ENCODE peak calls at places on chromosome 9, in four cellular contexts. J, D, F and B are unnamed samples.

GRCh38 chr9:35318741-35319140 is 156.9 kb downstream of the UNC13B start:
- DNase-seq in J (no peak), D (no peak), F (no peak), B (no peak)

GRCh38 chr9:35904338-35904737 is 1.7 kb upstream of the HRCT1 start:
- DNase-seq in D (no peak), J (no peak), F (no peak), B (no peak)

GRCh38 chr9:134443169-134444039 is 117.1 kb downstream of the RXRA start:
- DNase-seq in D (peak), J (peak), F (peak), B (peak)

GRCh38 chr9:73684601-73685000 is 532.9 kb downstream of the ANXA1 start:
- DNase-seq in F (no peak), J (no peak), D (no peak), B (no peak)

GRCh38 chr9:133113928-133114351 is 7.1 kb downstream of the RALGDS start:
- DNase-seq in D (no peak), F (no peak), J (no peak), B (no peak)

GRCh38 chr9:135605238-135605781 is 34.0 kb downstream of the GLT6D1 start:
- DNase-seq in J (no peak), D (no peak), F (no peak), B (no peak)

GRCh38 chr9:21661626-21662025 is 140.8 kb upstream of the MTAP start:
- DNase-seq in D (no peak), J (no peak), F (no peak), B (no peak)

GRCh38 chr9:136011703-136012496 is 50.7 kb upstream of the UBAC1 start:
- DNase-seq in D (no peak), F (peak), J (no peak), B (no peak)

GRCh38 chr9:97873877-97874276 is 20.9 kb downstream of the FOXE1 start:
- DNase-seq in J (peak), D (no peak), F (no peak), B (no peak)

GRCh38 chr9:113808391-113809191 is 67.5 kb upstream of the ZNF618 start:
- DNase-seq in F (no peak), J (no peak), D (no peak), B (no peak)

GRCh38 chr9:124392254-124392653 is 23.0 kb downstream of the PSMB7 start:
- DNase-seq in D (no peak), J (no peak), F (no peak), B (no peak)

GRCh38 chr9:117414906-117415583 is at the start of gene ASTN2:
- DNase-seq in F (no peak), D (no peak), J (no peak), B (no peak)

GRCh38 chr9:31608413-31608812 is 776.0 kb upstream of the ACO1 start:
- DNase-seq in D (no peak), F (no peak), J (no peak), B (no peak)

GRCh38 chr9:78898239-78898638 is 601.3 kb downstream of the PSAT1 start:
- DNase-seq in J (no peak), D (no peak), F (no peak), B (no peak)

GRCh38 chr9:102832814-102833213 is 162.3 kb upstream of the CYLC2 start:
- DNase-seq in J (no peak), D (no peak), F (no peak), B (no peak)

GRCh38 chr9:95124582-95125359 is 192.7 kb downstream of the FANCC start:
- DNase-seq in J (no peak), F (no peak), D (no peak), B (no peak)

GRCh38 chr9:109232449-109232848 is 65.4 kb upstream of the FRRS1L start:
- DNase-seq in D (no peak), J (no peak), F (no peak), B (no peak)

GRCh38 chr9:34224349-34224748 is 45.5 kb downstream of the UBAP1 start:
- DNase-seq in D (no peak), J (no peak), F (no peak), B (no peak)

GRCh38 chr9:21871256-21871975 is 69.0 kb downstream of the MTAP start:
- DNase-seq in J (no peak), F (no peak), D (no peak), B (no peak)

GRCh38 chr9:135309763-135310125 is 169.8 kb upstream of the PPP1R26 start:
- DNase-seq in D (no peak), F (no peak), J (no peak), B (no peak)

GRCh38 chr9:78097541-78097940 is 65.9 kb upstream of the GNAQ start:
- DNase-seq in F (no peak), J (no peak), D (no peak), B (no peak)

GRCh38 chr9:37444890-37445289 is 20.4 kb downstream of the ZBTB5 start:
- DNase-seq in D (no peak), J (no peak), F (no peak), B (no peak)

GRCh38 chr9:123967323-123967722 is 37.4 kb upstream of the DENND1A start:
- DNase-seq in J (no peak), D (no peak), F (no peak), B (no peak)

GRCh38 chr9:33762343-33762742 is 33.0 kb upstream of the PRSS3 start:
- DNase-seq in D (no peak), J (no peak), F (no peak), B (no peak)

GRCh38 chr9:96176901-96177718 is 124.9 kb downstream of the HSD17B3 start:
- DNase-seq in J (no peak), F (no peak), D (no peak), B (no peak)

GRCh38 chr9:109766351-109766750 is 13.6 kb upstream of the PALM2AKAP2 start:
- DNase-seq in D (no peak), J (no peak), F (no peak), B (no peak)

GRCh38 chr9:80294955-80295354 is 723.2 kb downstream of the TLE4 start:
- DNase-seq in J (no peak), D (no peak), F (no peak), B (no peak)

GRCh38 chr9:74777136-74777879 is 110.4 kb downstream of the TRPM6 start:
- DNase-seq in F (peak), J (peak), D (peak), B (peak)

GRCh38 chr9:76087978-76088377 is 197.5 kb downstream of the PCSK5 start:
- DNase-seq in J (no peak), D (no peak), F (no peak), B (no peak)

GRCh38 chr9:114318416-114318815 is 4.5 kb upstream of the ORM1 start:
- DNase-seq in J (no peak), F (no peak), D (no peak), B (no peak)

GRCh38 chr9:134641173-134641985 is at the start of gene COL5A1:
- DNase-seq in J (peak), D (peak), F (no peak), B (no peak)

GRCh38 chr9:80061096-80061495 is 489.3 kb downstream of the TLE4 start:
- DNase-seq in F (no peak), D (no peak), J (no peak), B (no peak)

GRCh38 chr9:76926324-76926731 is 20.4 kb upstream of the PRUNE2 start:
- DNase-seq in F (no peak), D (no peak), J (no peak), B (no peak)

GRCh38 chr9:135641745-135642144 is 2.4 kb upstream of the GLT6D1 start:
- DNase-seq in F (no peak), J (no peak), D (no peak), B (no peak)

GRCh38 chr9:134031783-134032182 is 6.5 kb downstream of the BRD3OS start:
- DNase-seq in F (no peak), J (no peak), D (no peak), B (no peak)

GRCh38 chr9:105994970-105995369 is 300.6 kb downstream of the TMEM38B start:
- DNase-seq in D (peak), J (no peak), F (no peak), B (no peak)

GRCh38 chr9:119088002-119088401 is 281.2 kb downstream of the BRINP1 start:
- DNase-seq in J (no peak), D (no peak), F (no peak), B (no peak)
- TF ChIP-seq JUNB in J (no peak), D (no peak), F (no peak), B (no peak)

DNA sequence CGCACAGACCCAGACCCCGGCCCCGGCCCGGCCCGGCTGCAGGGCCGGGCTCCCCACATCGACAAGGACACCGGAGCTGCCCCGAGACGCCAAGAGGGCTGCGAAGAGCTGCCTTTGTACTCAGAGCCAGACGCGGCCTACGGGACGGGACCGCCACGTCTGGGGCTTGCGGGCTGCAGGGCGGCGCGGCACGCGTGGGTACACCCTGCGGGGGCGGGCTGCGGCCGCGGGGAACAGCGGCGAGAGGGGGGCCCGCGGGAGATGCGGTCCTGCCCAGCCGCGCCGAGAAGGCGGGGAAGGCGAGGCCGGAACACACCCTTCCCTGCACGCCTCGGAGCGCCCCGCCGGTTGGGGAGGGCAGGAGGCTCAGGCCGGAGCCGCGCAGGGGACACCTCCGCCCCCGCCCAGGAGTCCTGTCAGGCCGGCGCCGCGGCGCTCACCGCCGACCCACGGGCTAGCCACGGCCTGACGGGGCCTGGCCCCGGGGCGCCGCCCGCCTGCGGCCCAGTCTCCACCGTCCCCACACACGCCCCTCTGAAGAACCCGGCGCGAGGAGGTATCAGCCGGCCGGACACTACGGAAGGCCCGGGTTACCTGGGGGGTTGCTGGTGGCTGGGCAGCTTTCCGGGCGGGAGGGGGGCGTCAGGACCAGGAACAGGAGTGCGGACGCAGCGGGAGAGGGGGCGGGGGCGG is 478 bp downstream of the RAB14 start:
- DNase-seq in J (no peak), D (peak), F (no peak), B (no peak)
- TF ChIP-seq ESRRA in J (no peak), D (no peak), F (no peak), B (no peak)

GRCh38 chr9:14399736-14400657 is 86.1 kb upstream of the NFIB start:
- DNase-seq in D (no peak), F (no peak), J (no peak), B (no peak)

GRCh38 chr9:14405176-14405575 is 91.2 kb upstream of the NFIB start:
- DNase-seq in D (no peak), J (no peak), F (no peak), B (no peak)

GRCh38 chr9:14403112-14403511 is 89.2 kb upstream of the NFIB start:
- DNase-seq in F (no peak), J (no peak), D (no peak), B (no peak)

GRCh38 chr9:14396171-14396570 is 82.2 kb upstream of the NFIB start:
- DNase-seq in F (no peak), D (no peak), J (no peak), B (no peak)

DNA sequence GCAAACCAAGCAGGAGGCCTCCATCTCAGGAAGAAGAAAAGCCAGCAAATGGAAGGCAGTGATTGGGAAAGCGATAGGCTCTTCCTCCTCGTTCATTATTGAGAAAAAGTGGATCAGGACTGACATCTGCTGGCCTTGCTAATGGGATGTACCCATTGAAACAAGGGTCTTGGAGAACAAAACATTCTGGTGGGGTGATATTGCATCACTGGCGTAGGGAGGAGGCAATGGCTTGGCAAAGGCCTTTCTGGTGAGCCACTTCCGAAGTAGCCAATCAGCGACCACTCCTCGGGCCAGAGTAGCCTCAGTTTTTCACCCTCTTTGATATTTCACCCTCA is 86.7 kb upstream of the NFIB start:
- DNase-seq in J (peak), D (peak), F (peak), B (no peak)
- TF ChIP-seq JUNB in J (no peak), D (no peak), F (no peak), B (no peak)

DNA sequence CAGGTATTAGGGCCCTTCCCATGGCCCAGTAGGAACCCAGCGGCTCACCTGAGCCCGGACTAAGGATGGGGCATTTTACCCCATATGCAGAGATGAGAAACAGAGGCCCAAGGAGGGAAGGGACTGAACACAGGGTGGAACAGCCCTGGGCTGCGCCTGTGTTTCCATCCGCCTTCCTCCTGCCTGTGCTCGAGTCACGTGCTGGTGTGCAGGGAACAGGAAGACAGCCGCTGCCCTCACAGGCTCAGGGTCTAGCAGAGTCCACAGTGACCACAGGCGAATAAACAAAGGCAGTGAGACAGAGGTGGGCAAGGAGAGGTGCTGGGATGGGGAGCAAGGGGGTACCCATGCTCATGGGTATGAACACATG is 129.4 kb downstream of the C9orf50 start:
- DNase-seq in D (no peak), F (no peak), J (no peak), B (no peak)
- TF ChIP-seq ESRRA in D (no peak), F (no peak), J (no peak), B (no peak)

GRCh38 chr9:127586537-127586936 is 25.5 kb upstream of the STXBP1 start:
- DNase-seq in D (peak), J (peak), F (peak), B (no peak)

GRCh38 chr9:127580879-127581278 is 31.2 kb upstream of the STXBP1 start:
- DNase-seq in J (no peak), F (no peak), D (no peak), B (no peak)

GRCh38 chr9:127585161-127585750 is 26.8 kb upstream of the STXBP1 start:
- DNase-seq in F (no peak), J (no peak), D (no peak), B (no peak)

GRCh38 chr9:127586096-127586495 is 26.0 kb upstream of the STXBP1 start:
- DNase-seq in J (no peak), D (no peak), F (no peak), B (no peak)

GRCh38 chr9:127583605-127584053 is 28.4 kb upstream of the STXBP1 start:
- DNase-seq in J (no peak), F (no peak), D (no peak), B (no peak)
- TF ChIP-seq JUNB in J (no peak), F (no peak), D (no peak), B (no peak)

GRCh38 chr9:10055886-10056395 is 556.9 kb downstream of the PTPRD start:
- DNase-seq in D (no peak), J (no peak), F (no peak), B (no peak)

GRCh38 chr9:10054456-10054855 is 558.3 kb downstream of the PTPRD start:
- DNase-seq in F (no peak), J (no peak), D (no peak), B (no peak)

GRCh38 chr9:10062629-10063395 is 550.0 kb downstream of the PTPRD start:
- DNase-seq in D (no peak), J (no peak), F (no peak), B (no peak)

GRCh38 chr9:10059044-10059443 is 553.8 kb downstream of the PTPRD start:
- DNase-seq in D (no peak), J (no peak), F (no peak), B (no peak)
- TF ChIP-seq ESRRA in D (no peak), J (no peak), F (no peak), B (no peak)

GRCh38 chr9:121213136-121213806 is 11.6 kb upstream of the RAB14 start:
- DNase-seq in D (peak), J (peak), F (peak), B (no peak)
- TF ChIP-seq JUNB in D (no peak), J (no peak), F (no peak), B (no peak)